ENCODE peak calls at places on chromosomes 16 and 17, in ten cellular contexts. L is neural crest cell, D is Calu3, E is colonic mucosa, T is endothelial cell of umbilical vein, F is OCI-LY7, Q is IMR-90, V is osteocyte, Z is NB4, O is right lobe of liver. C is an unnamed sample.

GRCh38 chr16:81221731-81222130 is 16.8 kb upstream of the BCO1 start:
- DNase-seq in L (no peak), D (no peak), E (no peak), T (no peak), F (no peak), Q (no peak), V (no peak), Z (no peak), O (no peak), C (no peak)

GRCh38 chr16:81706327-81707295 is 72.5 kb upstream of the PLCG2 start:
- DNase-seq in L (no peak), D (no peak), E (no peak), T (no peak), F (no peak), Q (no peak), V (no peak), Z (no peak), O (peak), C (no peak)

GRCh38 chr17:29615048-29615385 is 7.7 kb downstream of the CORO6 start:
- DNase-seq in L (no peak), D (no peak), E (peak), T (no peak), F (no peak), Q (no peak), V (no peak), Z (peak), O (no peak), C (peak)

GRCh38 chr17:35088647-35088910 is 25.1 kb upstream of the RFFL start:
- DNase-seq in L (no peak), D (no peak), E (peak), T (no peak), F (peak), Q (no peak), V (no peak), Z (no peak), O (no peak), C (no peak)

GRCh38 chr16:57284952-57285263 is 436 bp upstream of the PLLP start:
- DNase-seq in L (no peak), D (no peak), E (no peak), T (no peak), F (no peak), Q (no peak), V (no peak), Z (peak), O (no peak), C (no peak)

GRCh38 chr16:85878875-85879274 is 20.1 kb upstream of the IRF8 start:
- DNase-seq in L (no peak), D (peak), E (peak), T (peak), F (no peak), Q (peak), V (no peak), Z (no peak), O (no peak), C (no peak)

GRCh38 chr17:67841992-67842391 is 16.7 kb downstream of the BPTF start:
- DNase-seq in L (no peak), D (no peak), E (no peak), T (no peak), F (no peak), Q (no peak), V (no peak), Z (no peak), O (no peak), C (no peak)

GRCh38 chr16:13231365-13231764 is 330.0 kb downstream of the SHISA9 start:
- DNase-seq in L (no peak), D (no peak), E (no peak), T (no peak), F (no peak), Q (no peak), V (no peak), Z (no peak), O (no peak), C (no peak)

GRCh38 chr16:57146735-57147134 is 39.1 kb downstream of the PSME3IP1 start:
- DNase-seq in L (no peak), D (peak), E (no peak), T (no peak), F (no peak), Q (no peak), V (no peak), Z (peak), O (no peak), C (no peak)

GRCh38 chr17:79441607-79442006 is 169.2 kb downstream of the RBFOX3 start:
- DNase-seq in L (no peak), D (no peak), E (no peak), T (no peak), F (no peak), Q (no peak), V (no peak), Z (no peak), O (no peak), C (no peak)

GRCh38 chr17:72654746-72655145 is 437.7 kb downstream of the SLC39A11 start:
- DNase-seq in L (no peak), D (peak), E (no peak), T (no peak), F (no peak), Q (no peak), V (no peak), Z (no peak), O (no peak), C (no peak)

GRCh38 chr17:39484178-39484577 is 22.9 kb downstream of the CDK12 start:
- DNase-seq in L (no peak), D (no peak), E (no peak), T (no peak), F (peak), Q (no peak), V (no peak), Z (peak), O (no peak), C (peak)

GRCh38 chr17:64938925-64939474 is 19.7 kb upstream of the LRRC37A3 start:
- DNase-seq in L (peak), D (peak), E (peak), T (peak), F (peak), Q (peak), V (peak), Z (peak), O (peak), C (peak)

GRCh38 chr17:41538565-41538991 is 10.5 kb upstream of the KRT19 start:
- DNase-seq in L (no peak), D (no peak), E (no peak), T (no peak), F (no peak), Q (peak), V (no peak), Z (no peak), O (no peak), C (no peak)

GRCh38 chr17:1280652-1281051 is 1.2 kb downstream of the TRARG1 start:
- DNase-seq in L (no peak), D (no peak), E (no peak), T (no peak), F (no peak), Q (no peak), V (no peak), Z (no peak), O (no peak), C (no peak)

GRCh38 chr16:1676661-1677060 is 1.4 kb upstream of the JPT2 start:
- DNase-seq in L (no peak), D (no peak), E (no peak), T (no peak), F (no peak), Q (no peak), V (no peak), Z (no peak), O (no peak), C (no peak)

GRCh38 chr16:56910114-56910511 is 21.8 kb upstream of the HERPUD1 start:
- DNase-seq in L (no peak), D (no peak), E (no peak), T (no peak), F (no peak), Q (no peak), V (no peak), Z (peak), O (no peak), C (no peak)

GRCh38 chr16:51084074-51084928 is 66.8 kb downstream of the SALL1 start:
- DNase-seq in L (no peak), D (no peak), E (no peak), T (no peak), F (no peak), Q (no peak), V (no peak), Z (peak), O (no peak), C (no peak)

GRCh38 chr16:14436410-14436955 is 193.6 kb downstream of the PARN start:
- DNase-seq in L (no peak), D (no peak), E (no peak), T (no peak), F (no peak), Q (no peak), V (peak), Z (no peak), O (no peak), C (no peak)

GRCh38 chr16:88500255-88500661 is 47.2 kb downstream of the ZFPM1 start:
- DNase-seq in L (no peak), D (no peak), E (no peak), T (no peak), F (no peak), Q (no peak), V (no peak), Z (no peak), O (peak), C (no peak)

GRCh38 chr17:79624658-79625478 is 14.0 kb upstream of the RBFOX3 start:
- DNase-seq in L (no peak), D (no peak), E (no peak), T (no peak), F (no peak), Q (no peak), V (peak), Z (no peak), O (peak), C (no peak)

GRCh38 chr16:85384831-85385462 is 228.2 kb upstream of the GSE1 start:
- DNase-seq in L (no peak), D (peak), E (peak), T (no peak), F (no peak), Q (no peak), V (no peak), Z (no peak), O (peak), C (no peak)

GRCh38 chr17:66714046-66715023 is 120.6 kb upstream of the CACNG5 start:
- DNase-seq in L (no peak), D (no peak), E (no peak), T (no peak), F (no peak), Q (no peak), V (no peak), Z (no peak), O (no peak), C (no peak)

GRCh38 chr17:69723741-69724140 is 309.2 kb downstream of the MAP2K6 start:
- DNase-seq in L (no peak), D (no peak), E (no peak), T (peak), F (no peak), Q (no peak), V (no peak), Z (no peak), O (no peak), C (no peak)

GRCh38 chr17:79769596-79770520 is 8.1 kb upstream of the CBX2 start:
- DNase-seq in L (no peak), D (no peak), E (no peak), T (no peak), F (no peak), Q (no peak), V (no peak), Z (no peak), O (no peak), C (no peak)

GRCh38 chr17:30379303-30380105 is 777 bp downstream of the CPD start:
- DNase-seq in L (no peak), D (peak), E (peak), T (peak), F (peak), Q (no peak), V (no peak), Z (peak), O (peak), C (peak)

GRCh38 chr16:89453662-89454321 is 36.6 kb downstream of the ANKRD11 start:
- DNase-seq in L (no peak), D (no peak), E (no peak), T (peak), F (no peak), Q (no peak), V (no peak), Z (peak), O (no peak), C (no peak)

GRCh38 chr16:80285089-80285488 is 255.7 kb upstream of the DYNLRB2 start:
- DNase-seq in L (no peak), D (no peak), E (no peak), T (no peak), F (no peak), Q (peak), V (no peak), Z (no peak), O (no peak), C (no peak)

GRCh38 chr17:57221366-57222350 is 34.7 kb upstream of the MSI2 start:
- DNase-seq in L (no peak), D (no peak), E (no peak), T (no peak), F (no peak), Q (no peak), V (no peak), Z (no peak), O (no peak), C (no peak)

GRCh38 chr17:48551601-48552452 is 6.9 kb upstream of the HOXB2 start:
- DNase-seq in L (no peak), D (no peak), E (no peak), T (no peak), F (no peak), Q (peak), V (no peak), Z (no peak), O (no peak), C (no peak)

DNA sequence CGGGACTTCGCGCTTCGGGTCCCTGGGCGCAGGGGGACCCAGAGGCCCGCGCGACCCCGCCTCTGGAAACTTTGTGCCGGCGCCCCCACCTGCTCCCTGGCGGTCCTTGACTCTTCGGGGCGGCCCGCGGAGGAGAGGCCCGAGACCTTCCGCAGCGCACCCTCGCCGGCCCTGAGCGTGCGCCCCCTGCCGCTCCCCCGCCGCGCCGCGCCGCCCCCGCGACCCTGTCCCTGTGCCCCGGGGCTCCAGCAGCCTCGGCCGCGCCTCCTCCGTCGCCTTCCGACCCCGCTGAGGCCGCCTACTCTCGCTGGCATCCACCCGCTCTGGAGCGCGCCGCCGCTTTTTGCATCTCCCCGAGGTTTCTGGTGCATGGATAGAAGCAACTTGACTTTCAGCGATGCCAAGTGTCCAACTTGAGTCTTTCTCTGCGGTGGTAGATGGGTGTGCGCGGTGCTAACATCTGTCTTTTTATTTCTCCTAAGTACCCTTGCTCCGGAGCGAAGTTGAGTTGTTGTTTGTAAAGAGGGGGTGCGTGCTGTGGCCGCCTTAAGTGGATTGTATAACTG is 414 bp downstream of the DUSP14 start:
- DNase-seq in L (peak), D (peak), E (peak), T (peak), F (peak), Q (peak), V (peak), Z (peak), O (peak), C (peak)
- TF ChIP-seq CTCF in L (peak), D (peak), E (no peak), T (peak), F (peak), Q (peak), V (peak), Z (no peak), O (no peak), C (peak)

GRCh38 chr16:66344533-66345145 is 21.9 kb upstream of the CDH5 start:
- DNase-seq in L (peak), D (peak), E (peak), T (peak), F (peak), Q (peak), V (no peak), Z (peak), O (no peak), C (peak)
- TF ChIP-seq CTCF in L (peak), D (peak), E (peak), T (peak), F (peak), Q (peak), V (peak), Z (peak), O (peak), C (peak)

GRCh38 chr17:74211929-74212261 is 1.5 kb upstream of the TTYH2 start:
- DNase-seq in L (no peak), D (no peak), E (no peak), T (no peak), F (no peak), Q (no peak), V (no peak), Z (no peak), O (no peak), C (no peak)

GRCh38 chr17:74213897-74214386 is 571 bp downstream of the TTYH2 start:
- DNase-seq in L (no peak), D (no peak), E (peak), T (no peak), F (peak), Q (no peak), V (no peak), Z (peak), O (peak), C (no peak)

GRCh38 chr17:74214642-74215331 is 1.4 kb downstream of the TTYH2 start:
- DNase-seq in L (no peak), D (no peak), E (no peak), T (no peak), F (no peak), Q (no peak), V (no peak), Z (no peak), O (no peak), C (no peak)

GRCh38 chr17:74212262-74212912 is 984 bp upstream of the TTYH2 start:
- DNase-seq in L (no peak), D (no peak), E (peak), T (peak), F (no peak), Q (no peak), V (no peak), Z (peak), O (peak), C (no peak)

GRCh38 chr17:74212913-74213791 is at the start of gene TTYH2:
- DNase-seq in L (peak), D (peak), E (peak), T (peak), F (peak), Q (peak), V (peak), Z (peak), O (peak), C (peak)
- TF ChIP-seq CTCF in L (peak), D (no peak), E (no peak), T (no peak), F (peak), Q (peak), V (no peak), Z (peak), O (peak), C (peak)

GRCh38 chr17:75635610-75636202 is 2.5 kb downstream of the SMIM5 start:
- DNase-seq in L (no peak), D (no peak), E (peak), T (no peak), F (no peak), Q (no peak), V (no peak), Z (no peak), O (peak), C (no peak)
- TF ChIP-seq CTCF in L (no peak), D (no peak), E (no peak), T (no peak), F (no peak), Q (no peak), V (no peak), Z (no peak), O (no peak), C (no peak)

GRCh38 chr16:83714286-83714685 is 93.5 kb upstream of the HSBP1 start:
- DNase-seq in L (no peak), D (no peak), E (no peak), T (no peak), F (no peak), Q (no peak), V (no peak), Z (no peak), O (no peak), C (no peak)

GRCh38 chr16:83715217-83715920 is 92.4 kb upstream of the HSBP1 start:
- DNase-seq in L (no peak), D (no peak), E (no peak), T (peak), F (no peak), Q (no peak), V (no peak), Z (no peak), O (no peak), C (no peak)

GRCh38 chr16:83717814-83718213 is 90.0 kb upstream of the HSBP1 start:
- DNase-seq in L (no peak), D (no peak), E (no peak), T (peak), F (no peak), Q (peak), V (no peak), Z (no peak), O (no peak), C (no peak)

GRCh38 chr16:83720213-83720612 is 87.6 kb upstream of the HSBP1 start:
- DNase-seq in L (no peak), D (no peak), E (no peak), T (no peak), F (no peak), Q (no peak), V (no peak), Z (no peak), O (no peak), C (no peak)

DNA sequence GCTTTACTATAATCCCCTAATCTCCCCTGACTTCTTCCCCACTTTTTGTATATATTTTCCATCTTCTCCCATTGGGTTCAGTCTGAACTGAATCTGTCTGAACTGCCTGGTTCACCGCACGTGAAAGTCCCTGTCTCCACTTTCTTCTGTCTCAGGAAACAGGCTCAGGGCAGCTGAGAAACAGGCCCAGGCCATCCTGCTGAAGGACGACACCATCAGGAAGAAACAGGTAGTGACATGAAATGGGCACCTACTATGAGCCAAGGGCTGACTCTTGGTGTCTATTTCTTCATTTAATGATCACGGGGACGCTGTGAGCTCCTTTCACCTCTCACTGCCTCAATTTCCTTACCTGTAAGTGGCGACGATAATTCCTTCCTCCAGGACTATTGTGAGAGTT is 90.5 kb upstream of the HSBP1 start:
- DNase-seq in L (no peak), D (no peak), E (no peak), T (no peak), F (no peak), Q (no peak), V (no peak), Z (peak), O (no peak), C (no peak)
- TF ChIP-seq CTCF in L (no peak), D (no peak), E (no peak), T (no peak), F (no peak), Q (no peak), V (no peak), Z (no peak), O (no peak), C (no peak)

DNA sequence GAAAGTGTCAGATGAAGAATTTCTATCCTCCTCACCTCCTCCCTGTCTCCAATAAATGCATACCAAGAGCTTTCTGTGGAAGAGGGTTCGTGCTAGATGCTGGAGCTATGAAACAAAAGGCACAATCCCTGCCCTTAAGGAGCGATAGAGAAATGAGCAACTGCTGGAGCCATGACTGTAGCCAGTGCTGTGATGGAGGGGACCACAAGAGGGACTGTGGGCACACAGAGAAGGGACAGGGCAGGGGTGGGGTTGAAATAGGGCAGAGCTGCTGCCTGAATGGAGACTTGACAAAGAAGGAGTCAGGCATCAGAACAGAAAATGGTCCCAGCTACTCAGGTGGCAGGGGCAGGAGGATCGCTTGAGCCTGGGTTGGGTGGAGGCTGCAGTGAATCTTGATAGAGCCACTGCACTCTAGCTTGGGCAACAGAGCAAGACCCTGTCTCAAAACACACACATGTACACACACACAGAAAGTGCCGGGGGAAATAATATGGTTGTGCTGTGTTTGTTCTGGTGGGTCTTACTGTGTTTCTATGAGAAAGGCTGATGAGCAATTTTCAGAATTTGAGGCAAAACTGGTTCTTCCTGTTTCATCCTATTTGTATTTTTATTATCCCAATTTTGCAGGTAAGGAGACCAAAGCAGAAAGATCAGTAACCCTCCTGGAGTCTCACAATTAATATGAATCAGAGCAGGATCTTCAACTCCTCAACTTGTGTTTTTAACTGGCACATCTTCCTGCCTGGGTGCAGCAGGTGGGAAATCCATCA is 16.5 kb downstream of the TMEM98 start:
- DNase-seq in L (no peak), D (no peak), E (no peak), T (no peak), F (no peak), Q (no peak), V (no peak), Z (no peak), O (no peak), C (no peak)
- TF ChIP-seq CTCF in L (no peak), D (no peak), E (no peak), T (no peak), F (no peak), Q (no peak), V (no peak), Z (no peak), O (no peak), C (no peak)

C was measured in GM13977.